ENCODE peak calls at places on chromosomes 11 and 22, in nine cellular contexts. V, P, C, B, N, M, G, Q and H are unnamed samples.

GRCh38 chr11:44192015-44192380 is 96.5 kb downstream of the EXT2 start:
- DNase-seq in Q (no peak), G (no peak), V (no peak), M (no peak), N (no peak), C (no peak), B (no peak), P (no peak), H (no peak)

GRCh38 chr22:36768141-36768540 is 7.8 kb downstream of the IFT27 start:
- DNase-seq in G (no peak), M (no peak), N (no peak), P (no peak), V (no peak), B (no peak), C (no peak), Q (no peak), H (no peak)

GRCh38 chr11:102399189-102399588 is 52.2 kb downstream of the BIRC2 start:
- DNase-seq in M (no peak), V (no peak), C (no peak), P (no peak), N (no peak), Q (no peak), G (no peak), B (no peak), H (no peak)

GRCh38 chr11:130831506-130832385 is 84.5 kb downstream of the SNX19 start:
- DNase-seq in V (no peak), N (no peak), Q (no peak), B (peak), G (no peak), P (no peak), M (no peak), C (no peak), H (peak)

GRCh38 chr11:8631395-8632110 is 37.5 kb upstream of the STK33 start:
- DNase-seq in V (no peak), P (no peak), N (no peak), B (no peak), C (no peak), Q (no peak), G (no peak), M (peak), H (no peak)

GRCh38 chr11:73507086-73507485 is 90.8 kb downstream of the FAM168A start:
- DNase-seq in P (no peak), Q (no peak), G (no peak), N (no peak), C (no peak), V (no peak), B (no peak), M (no peak), H (no peak)

GRCh38 chr11:120950880-120951279 is 73.0 kb upstream of the TBCEL start:
- DNase-seq in B (no peak), N (no peak), Q (no peak), M (no peak), G (no peak), V (no peak), P (no peak), C (no peak), H (no peak)

GRCh38 chr11:99020324-99021225 is at the start of gene CNTN5:
- DNase-seq in M (peak), N (peak), V (no peak), G (no peak), Q (no peak), C (peak), B (peak), P (no peak), H (peak)

GRCh38 chr11:2327032-2327431 is 25.2 kb downstream of the TSPAN32 start:
- DNase-seq in N (no peak), M (no peak), B (no peak), P (no peak), G (no peak), V (no peak), Q (no peak), C (no peak), H (no peak)

DNA sequence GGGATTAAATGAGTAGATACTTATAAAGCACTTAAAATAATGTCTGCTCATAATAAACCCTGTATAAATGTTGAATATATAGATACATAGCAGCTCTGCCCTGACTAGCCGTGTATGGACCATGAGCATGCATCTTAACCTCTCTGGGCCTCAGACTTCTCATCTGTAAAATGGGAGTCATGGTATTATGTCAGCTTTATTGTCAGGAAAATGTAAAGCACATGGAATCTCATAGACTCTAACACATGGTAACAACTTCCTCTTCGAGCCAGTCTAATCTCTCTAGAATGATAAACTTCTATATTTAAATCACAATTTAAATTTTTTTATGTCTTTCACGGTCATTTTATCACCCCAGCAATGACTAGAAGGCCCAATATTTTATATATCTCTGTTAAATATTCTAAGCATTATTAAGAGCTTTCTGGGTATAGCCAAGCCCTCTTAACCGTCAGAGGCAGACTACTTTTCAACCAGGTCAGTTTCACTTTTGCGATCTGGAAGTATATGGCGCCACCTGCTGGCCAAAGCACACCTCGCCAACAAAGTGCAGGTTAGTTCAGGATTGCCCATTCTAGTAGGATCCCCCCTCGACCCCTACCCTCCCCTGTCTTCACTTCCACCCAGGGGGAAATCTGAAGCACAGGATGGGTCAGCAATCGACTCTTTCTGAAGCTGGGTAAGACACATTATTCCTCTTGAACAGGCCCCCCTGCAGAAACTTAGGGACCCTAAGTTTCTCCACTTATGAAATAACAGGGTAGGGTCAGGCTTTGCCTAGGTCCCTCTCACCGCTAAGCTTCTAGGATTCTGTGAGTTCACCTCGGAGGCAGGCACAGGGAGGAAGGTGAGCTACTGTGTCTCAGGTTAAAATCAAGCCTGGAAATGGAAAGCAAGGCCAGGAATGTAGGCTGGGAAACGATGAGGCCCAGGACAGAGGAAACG is 36.0 kb downstream of the KCNJ1 start:
- DNase-seq in P (peak), G (peak), M (peak), B (peak), N (peak), C (peak), Q (peak), V (peak), H (peak)
- TF ChIP-seq REST in P (no peak), G (no peak), M (no peak), B (no peak), N (no peak), C (no peak), Q (no peak), V (no peak), H (no peak)

GRCh38 chr22:38311331-38311635 is 6.0 kb downstream of the CSNK1E start:
- DNase-seq in G (no peak), P (no peak), C (no peak), B (no peak), V (no peak), N (no peak), Q (peak), M (no peak), H (no peak)

GRCh38 chr22:38312261-38312800 is 4.9 kb downstream of the CSNK1E start:
- DNase-seq in B (no peak), P (no peak), N (no peak), G (no peak), V (no peak), C (no peak), M (no peak), Q (no peak), H (no peak)

GRCh38 chr22:38309614-38310517 is 7.4 kb downstream of the CSNK1E start:
- DNase-seq in G (no peak), N (peak), Q (no peak), B (no peak), C (no peak), V (no peak), P (no peak), M (no peak), H (no peak)

GRCh38 chr22:38308791-38309498 is 8.3 kb downstream of the CSNK1E start:
- DNase-seq in B (no peak), M (no peak), C (no peak), G (no peak), N (no peak), V (no peak), Q (no peak), P (no peak), H (no peak)

DNA sequence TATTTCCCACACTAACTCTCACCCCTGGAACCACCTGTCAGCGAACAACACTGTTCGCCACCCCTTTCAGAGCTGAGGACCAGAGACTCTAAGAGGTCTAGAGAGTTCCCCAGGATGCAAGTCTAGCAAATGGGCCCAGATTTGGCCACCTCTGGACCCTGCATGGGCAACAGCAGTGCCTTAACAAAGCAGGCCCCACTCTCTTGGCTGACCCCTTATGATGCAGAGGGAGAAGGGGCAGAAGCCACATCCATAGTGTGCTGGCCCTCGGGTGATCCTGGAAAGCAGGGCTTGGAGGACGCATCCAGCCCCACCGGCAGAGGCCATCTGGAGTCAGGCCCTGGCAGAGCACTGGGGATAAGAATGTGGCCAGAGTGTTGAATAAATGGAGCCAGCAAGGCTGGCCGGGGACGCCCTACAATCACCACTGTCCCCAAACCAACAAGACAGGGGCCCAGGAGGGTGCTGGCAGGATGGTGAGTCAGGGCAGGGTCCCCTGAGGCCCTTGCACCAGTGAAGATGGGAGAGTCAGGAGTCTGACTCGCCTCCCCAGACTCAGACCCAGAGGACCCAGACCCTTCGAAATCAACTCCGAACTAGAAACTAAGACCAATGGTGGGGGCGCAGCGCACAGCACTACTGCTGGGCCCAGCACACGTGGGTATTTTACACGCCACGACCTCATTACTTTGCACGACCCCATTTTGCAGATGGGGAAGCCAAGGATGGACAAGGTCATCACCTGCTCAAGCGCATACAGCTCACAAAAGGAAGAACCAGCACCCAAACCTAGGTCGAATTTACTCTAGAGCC is 6.5 kb downstream of the CSNK1E start:
- DNase-seq in G (no peak), P (no peak), M (no peak), N (no peak), Q (no peak), V (no peak), B (no peak), C (no peak), H (no peak)
- TF ChIP-seq REST in G (no peak), P (no peak), M (no peak), N (no peak), Q (no peak), V (no peak), B (no peak), C (no peak), H (no peak)

DNA sequence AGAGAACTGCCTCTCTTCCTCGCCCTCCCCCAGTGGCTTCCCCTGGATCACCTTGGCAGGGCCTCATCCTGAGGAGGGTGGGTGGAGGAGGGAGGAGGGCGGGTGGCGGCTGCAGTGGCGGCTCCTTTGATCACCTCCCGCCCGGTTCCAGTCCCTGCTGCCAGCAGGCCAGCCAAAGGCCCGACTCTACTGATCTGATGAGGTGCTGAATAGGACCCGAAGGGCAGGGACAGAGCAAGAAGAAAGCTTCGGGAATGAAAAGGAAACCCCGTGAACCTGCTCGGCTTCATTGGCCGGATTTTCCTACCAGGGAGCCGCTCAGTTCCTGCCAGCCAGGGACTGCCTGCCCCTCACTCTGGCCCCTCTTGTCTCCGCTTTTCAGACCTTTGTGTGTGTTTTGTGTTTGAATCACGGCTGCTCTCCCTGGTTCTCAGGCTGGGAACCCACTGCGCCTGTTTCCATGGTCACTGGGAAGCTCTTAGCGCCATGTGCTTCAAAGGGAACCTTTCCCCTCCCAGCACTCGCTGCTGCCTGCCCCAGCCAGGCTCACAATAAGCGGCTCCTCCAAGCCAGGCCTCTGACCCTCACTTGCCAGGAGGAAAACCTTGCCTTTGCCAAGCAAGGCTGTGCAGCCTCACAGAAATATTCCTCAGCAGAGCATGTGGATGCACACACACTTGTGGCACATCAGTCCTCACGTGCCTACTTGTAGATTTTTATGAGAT is 56.8 kb downstream of the C22orf31 start:
- DNase-seq in P (peak), M (no peak), G (no peak), N (peak), V (no peak), B (peak), Q (no peak), C (no peak), H (peak)
- TF ChIP-seq REST in P (no peak), M (no peak), G (no peak), N (no peak), V (no peak), B (no peak), Q (no peak), C (no peak), H (no peak)

DNA sequence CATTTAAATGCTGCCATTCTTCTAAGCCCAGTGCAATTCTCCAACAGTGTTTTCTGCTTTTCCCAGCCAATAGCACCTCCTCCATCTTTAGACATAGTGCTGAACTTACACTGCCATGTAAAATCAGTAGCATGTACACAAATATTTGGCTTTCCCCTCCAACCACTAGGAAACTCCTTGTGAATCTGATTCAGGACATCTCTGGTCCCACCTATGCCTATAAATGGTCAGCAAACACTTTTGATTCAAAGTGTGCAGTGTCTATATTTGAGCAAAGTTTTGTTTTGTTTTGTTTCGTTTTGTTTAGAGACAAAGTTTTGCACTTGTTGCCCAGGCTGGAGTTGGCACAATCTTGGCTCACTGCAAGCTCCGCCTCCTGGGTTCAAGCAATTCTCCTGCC is 24.8 kb downstream of the YPEL4 start:
- DNase-seq in C (no peak), V (no peak), P (no peak), G (no peak), M (no peak), N (no peak), Q (no peak), B (no peak), H (no peak)
- TF ChIP-seq REST in C (no peak), V (no peak), P (no peak), G (no peak), M (no peak), N (no peak), Q (no peak), B (no peak), H (no peak)

DNA sequence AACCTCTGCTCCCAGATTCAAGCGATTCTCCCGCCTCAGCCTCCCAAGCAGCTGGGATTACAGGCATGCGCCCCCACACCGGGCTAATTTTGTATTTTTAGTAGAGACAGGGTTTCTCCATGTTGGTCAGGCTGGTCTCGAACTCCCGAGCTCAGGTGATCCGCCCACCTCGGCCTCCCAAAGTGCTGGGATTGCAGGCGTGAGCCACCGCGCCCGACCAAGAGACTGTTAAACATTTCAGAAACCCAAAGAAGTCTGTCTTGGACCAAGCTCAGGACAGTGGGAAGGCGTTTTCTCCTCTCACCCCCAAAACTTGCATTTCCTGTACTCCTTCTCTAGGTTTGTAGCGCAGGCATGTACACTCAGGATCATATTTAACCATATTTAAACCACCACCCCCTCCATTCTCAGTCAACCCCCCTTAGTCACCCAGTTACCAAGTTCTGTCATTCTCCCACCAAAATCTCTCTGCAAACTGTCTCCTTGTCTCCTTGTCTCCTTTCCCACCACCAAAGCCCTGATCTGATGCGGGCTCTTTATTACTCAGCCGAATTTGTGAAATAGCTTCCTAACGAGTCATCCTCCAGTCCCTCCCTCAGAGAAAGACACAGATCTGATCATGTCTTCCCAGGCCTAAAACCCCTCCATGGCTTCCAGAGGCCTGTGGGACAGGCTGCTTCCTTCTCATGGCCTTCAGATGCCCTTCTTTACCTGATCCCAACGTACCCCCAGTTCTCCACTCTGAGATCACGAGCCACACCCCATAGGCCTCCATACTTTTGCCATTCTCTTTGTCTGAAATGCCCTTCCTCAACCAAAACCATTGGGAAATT is 29.0 kb upstream of the CREB3L1 start:
- DNase-seq in V (no peak), C (peak), B (no peak), G (no peak), N (peak), Q (no peak), M (peak), P (peak), H (peak)
- TF ChIP-seq REST in V (no peak), C (no peak), B (no peak), G (no peak), N (no peak), Q (no peak), M (no peak), P (no peak), H (no peak)

GRCh38 chr22:19848298-19849224 is 6.1 kb downstream of the GNB1L start:
- DNase-seq in P (peak), M (no peak), V (no peak), B (no peak), N (no peak), C (peak), Q (no peak), G (no peak), H (no peak)
- TF ChIP-seq REST in P (no peak), M (no peak), V (no peak), B (no peak), N (no peak), C (no peak), Q (no peak), G (no peak), H (no peak)

GRCh38 chr11:60563553-60564235 is 48.5 kb downstream of the MS4A13 start:
- DNase-seq in G (no peak), V (no peak), C (peak), P (no peak), N (no peak), B (no peak), Q (no peak), M (no peak), H (peak)
- TF ChIP-seq REST in G (no peak), V (no peak), C (no peak), P (no peak), N (no peak), B (no peak), Q (no peak), M (no peak), H (no peak)